ENCODE peak calls at places on chromosomes 7 and 10, in four cellular contexts. One of them, this sample, is unnamed.

GRCh38 chr7:96380111-96380512 is 58.2 kb upstream of the SLC25A13 start:
- DNase-seq in HL-60: no peak
- DNase-seq in K562: no peak
- DNase-seq in GM12878: no peak
- DNase-seq in this sample: no peak

GRCh38 chr7:1926908-1927306 is 256.8 kb downstream of the ELFN1 start:
- DNase-seq in HL-60: no peak
- DNase-seq in K562: no peak
- DNase-seq in GM12878: no peak
- DNase-seq in this sample: no peak

GRCh38 chr10:1672001-1672781 is 65.1 kb downstream of the ADARB2 start:
- DNase-seq in HL-60: no peak
- DNase-seq in K562: no peak
- DNase-seq in GM12878: no peak
- DNase-seq in this sample: no peak

GRCh38 chr7:101104193-101104713 is 19.0 kb downstream of the TRIM56 start:
- DNase-seq in HL-60: no peak
- DNase-seq in K562: peak; percentile 38
- DNase-seq in GM12878: no peak
- DNase-seq in this sample: no peak

GRCh38 chr10:21020545-21020944 is 123.4 kb upstream of the NEBL start:
- DNase-seq in HL-60: no peak
- DNase-seq in K562: peak; percentile 77
- DNase-seq in GM12878: peak; percentile 21
- DNase-seq in this sample: peak; percentile 30

GRCh38 chr7:72444023-72444776 is 32.1 kb upstream of the CALN1 start:
- DNase-seq in HL-60: no peak
- DNase-seq in K562: no peak
- DNase-seq in GM12878: no peak
- DNase-seq in this sample: no peak

GRCh38 chr10:24251547-24251946 is 42.6 kb downstream of the KIAA1217 start:
- DNase-seq in HL-60: no peak
- DNase-seq in K562: no peak
- DNase-seq in GM12878: no peak
- DNase-seq in this sample: no peak

GRCh38 chr7:11817111-11817710 is 14.8 kb downstream of the THSD7A start:
- DNase-seq in HL-60: no peak
- DNase-seq in K562: no peak
- DNase-seq in GM12878: no peak
- DNase-seq in this sample: no peak

GRCh38 chr10:12358863-12359647 is 9.7 kb downstream of the CAMK1D start:
- DNase-seq in HL-60: no peak
- DNase-seq in K562: no peak
- DNase-seq in GM12878: no peak
- DNase-seq in this sample: no peak

GRCh38 chr10:44803820-44804219 is 107.3 kb upstream of the TMEM72 start:
- DNase-seq in HL-60: no peak
- DNase-seq in K562: no peak
- DNase-seq in GM12878: no peak
- DNase-seq in this sample: no peak

GRCh38 chr7:139851770-139852481 is 22.9 kb downstream of the TBXAS1 start:
- DNase-seq in HL-60: no peak
- DNase-seq in K562: no peak
- DNase-seq in GM12878: no peak
- DNase-seq in this sample: no peak

GRCh38 chr7:117322741-117323584 is at the start of gene WNT2:
- DNase-seq in HL-60: no peak
- DNase-seq in K562: no peak
- DNase-seq in GM12878: no peak
- DNase-seq in this sample: no peak

GRCh38 chr7:65239707-65240352 is 133.8 kb upstream of the ZNF92 start:
- DNase-seq in HL-60: no peak
- DNase-seq in K562: no peak
- DNase-seq in GM12878: no peak
- DNase-seq in this sample: no peak

GRCh38 chr10:119273413-119273812 is 66.0 kb downstream of the GRK5 start:
- DNase-seq in HL-60: no peak
- DNase-seq in K562: no peak
- DNase-seq in GM12878: no peak
- DNase-seq in this sample: no peak

GRCh38 chr10:27759483-27760281 is 14.1 kb upstream of the MKX start:
- DNase-seq in HL-60: no peak
- DNase-seq in K562: no peak
- DNase-seq in GM12878: no peak
- DNase-seq in this sample: no peak
- TF ChIP-seq SPI1 in HL-60: no peak
- TF ChIP-seq SPI1 in K562: no peak
- TF ChIP-seq SPI1 in GM12878: no peak
- TF ChIP-seq SPI1 in this sample: no peak

DNA sequence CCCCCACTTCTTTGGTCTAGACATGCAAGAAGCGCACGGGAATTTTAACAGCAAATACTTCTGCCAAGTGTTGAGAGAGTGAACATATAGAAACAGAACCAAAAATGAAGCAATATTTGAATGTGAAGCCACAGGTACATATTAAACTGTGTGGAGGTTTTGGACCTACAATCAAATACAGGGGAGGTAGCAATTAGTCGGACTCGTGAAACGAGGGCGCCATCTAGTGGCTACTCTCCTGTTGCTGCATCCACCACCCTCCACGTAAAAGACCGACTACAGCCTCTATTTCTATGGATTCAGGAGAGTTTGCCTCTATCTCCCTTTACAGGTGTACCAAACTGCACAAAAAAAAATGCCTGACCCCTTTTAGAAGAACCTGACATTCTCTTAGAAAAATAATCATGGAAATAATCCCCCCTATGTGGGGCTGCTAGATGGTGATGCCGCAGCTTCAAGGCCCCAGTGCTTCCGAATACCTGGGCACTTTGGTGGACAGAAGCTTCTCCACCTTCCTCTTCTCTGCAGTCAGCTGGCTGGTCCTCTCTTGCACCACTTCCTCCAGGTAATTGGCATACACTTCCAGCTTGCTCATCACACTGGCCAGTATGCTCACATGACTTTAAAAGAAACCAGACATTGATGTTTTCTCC is 31.7 kb downstream of the TECTB start:
- DNase-seq in HL-60: peak; percentile 25
- DNase-seq in K562: peak; percentile 60
- DNase-seq in GM12878: no peak
- DNase-seq in this sample: peak; percentile 54
- TF ChIP-seq SPI1 in HL-60: no peak
- TF ChIP-seq SPI1 in K562: no peak
- TF ChIP-seq SPI1 in GM12878: no peak
- TF ChIP-seq SPI1 in this sample: no peak

GRCh38 chr7:30252885-30253795 is 31.3 kb upstream of the ZNRF2 start:
- DNase-seq in HL-60: no peak
- DNase-seq in K562: no peak
- DNase-seq in GM12878: no peak
- DNase-seq in this sample: no peak
- TF ChIP-seq SPI1 in HL-60: no peak
- TF ChIP-seq SPI1 in K562: no peak
- TF ChIP-seq SPI1 in GM12878: no peak
- TF ChIP-seq SPI1 in this sample: no peak

GRCh38 chr10:3783313-3783689 is 1.7 kb downstream of the KLF6 start:
- DNase-seq in HL-60: no peak
- DNase-seq in K562: no peak
- DNase-seq in GM12878: peak; percentile 60
- DNase-seq in this sample: no peak

GRCh38 chr10:3785849-3786290 is 861 bp upstream of the KLF6 start:
- DNase-seq in HL-60: no peak
- DNase-seq in K562: no peak
- DNase-seq in GM12878: no peak
- DNase-seq in this sample: no peak

GRCh38 chr10:3785251-3785848 is 341 bp upstream of the KLF6 start:
- DNase-seq in HL-60: peak; percentile 79
- DNase-seq in K562: peak; percentile 100
- DNase-seq in GM12878: peak; percentile 90
- DNase-seq in this sample: peak; percentile 97

GRCh38 chr10:3783721-3784432 is 1.1 kb downstream of the KLF6 start:
- DNase-seq in HL-60: peak; percentile 68
- DNase-seq in K562: no peak
- DNase-seq in GM12878: no peak
- DNase-seq in this sample: no peak

GRCh38 chr10:3784510-3785250 is at the start of gene KLF6:
- DNase-seq in HL-60: no peak
- DNase-seq in K562: peak; percentile 50
- DNase-seq in GM12878: no peak
- DNase-seq in this sample: no peak
- TF ChIP-seq SPI1 in HL-60: no peak
- TF ChIP-seq SPI1 in K562: no peak
- TF ChIP-seq SPI1 in GM12878: no peak
- TF ChIP-seq SPI1 in this sample: no peak

GRCh38 chr10:97179731-97180366 is 5.9 kb downstream of the SLIT1 start:
- DNase-seq in HL-60: no peak
- DNase-seq in K562: peak; percentile 21
- DNase-seq in GM12878: no peak
- DNase-seq in this sample: no peak
- TF ChIP-seq SPI1 in HL-60: no peak
- TF ChIP-seq SPI1 in K562: no peak
- TF ChIP-seq SPI1 in GM12878: no peak
- TF ChIP-seq SPI1 in this sample: no peak

DNA sequence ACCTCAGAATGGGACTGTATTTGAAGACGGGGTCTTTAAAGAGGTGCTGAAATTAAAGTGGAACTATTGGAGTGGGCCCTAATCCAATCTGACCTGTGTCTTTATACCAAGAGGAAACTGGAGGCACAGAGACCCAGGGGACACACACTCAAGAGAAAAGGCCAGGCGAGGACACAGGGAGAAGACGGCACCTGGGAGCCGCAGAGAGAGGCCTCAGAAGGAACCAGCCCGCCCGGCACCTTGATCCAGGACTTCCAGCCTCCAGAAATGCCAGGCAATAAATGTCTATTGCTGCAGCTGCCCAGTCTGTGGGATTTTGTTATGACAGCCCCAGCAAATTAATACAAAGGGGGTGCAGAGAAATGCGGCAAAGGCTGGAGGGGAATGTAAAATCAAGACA is 10.5 kb downstream of the CARD11 start:
- DNase-seq in HL-60: no peak
- DNase-seq in K562: no peak
- DNase-seq in GM12878: no peak
- DNase-seq in this sample: no peak
- TF ChIP-seq SPI1 in HL-60: no peak
- TF ChIP-seq SPI1 in K562: no peak
- TF ChIP-seq SPI1 in GM12878: no peak
- TF ChIP-seq SPI1 in this sample: no peak

GRCh38 chr10:102868976-102869289 is 337 bp upstream of the AS3MT start:
- DNase-seq in HL-60: no peak
- DNase-seq in K562: no peak
- DNase-seq in GM12878: no peak
- DNase-seq in this sample: no peak
- TF ChIP-seq SPI1 in HL-60: no peak
- TF ChIP-seq SPI1 in K562: no peak
- TF ChIP-seq SPI1 in GM12878: no peak
- TF ChIP-seq SPI1 in this sample: no peak

DNA sequence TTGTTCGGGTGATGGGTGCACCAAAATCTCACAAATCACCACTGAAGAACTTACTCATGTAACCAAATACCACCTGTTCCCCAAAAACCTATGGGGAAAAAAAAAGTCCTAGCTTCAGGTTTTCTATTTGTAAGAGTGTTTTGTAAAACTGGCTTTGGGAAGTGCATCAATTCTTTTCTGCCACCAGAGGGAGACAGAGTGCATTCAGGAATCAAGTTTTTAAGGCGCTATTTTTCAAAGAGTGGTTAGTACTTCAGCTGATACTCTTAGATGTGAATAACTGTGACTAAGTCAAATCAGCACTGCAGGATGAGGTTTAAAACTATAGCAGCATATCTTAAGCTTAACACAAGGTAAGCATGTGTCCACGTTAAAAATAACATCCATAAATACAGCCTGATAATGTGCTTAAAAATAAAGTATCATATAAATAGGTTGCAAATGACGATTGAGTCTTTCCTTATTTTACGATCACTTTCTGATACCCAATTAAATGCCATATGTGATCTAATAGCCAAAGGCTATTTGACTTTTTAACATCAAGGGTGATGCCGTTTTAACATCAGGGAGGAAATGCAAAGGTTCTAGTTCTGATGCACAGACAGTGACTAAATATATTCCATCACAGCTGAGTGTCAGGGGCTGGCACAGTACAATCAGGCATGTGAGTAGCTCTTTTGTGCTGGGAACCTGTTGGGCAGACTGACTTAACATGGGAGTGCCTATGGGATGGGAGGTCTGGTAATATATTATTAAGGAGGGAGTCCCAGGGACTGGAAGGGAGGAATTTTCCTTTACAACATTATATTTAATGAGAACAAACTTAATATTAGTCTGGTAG is 10.6 kb upstream of the LYZL2 start:
- DNase-seq in HL-60: no peak
- DNase-seq in K562: peak; percentile 38
- DNase-seq in GM12878: no peak
- DNase-seq in this sample: no peak
- TF ChIP-seq SPI1 in HL-60: no peak
- TF ChIP-seq SPI1 in K562: peak; percentile 43
- TF ChIP-seq SPI1 in GM12878: no peak
- TF ChIP-seq SPI1 in this sample: no peak

GRCh38 chr7:73718905-73719805 is at the start of gene STX1A:
- DNase-seq in HL-60: no peak
- DNase-seq in K562: peak; percentile 99
- DNase-seq in GM12878: no peak
- DNase-seq in this sample: peak; percentile 89

GRCh38 chr7:73719806-73720169 is 319 bp upstream of the STX1A start:
- DNase-seq in HL-60: no peak
- DNase-seq in K562: no peak
- DNase-seq in GM12878: no peak
- DNase-seq in this sample: no peak

GRCh38 chr7:73723813-73724212 is 4.3 kb upstream of the STX1A start:
- DNase-seq in HL-60: no peak
- DNase-seq in K562: no peak
- DNase-seq in GM12878: no peak
- DNase-seq in this sample: no peak

GRCh38 chr7:73722785-73723184 is 3.3 kb upstream of the STX1A start:
- DNase-seq in HL-60: no peak
- DNase-seq in K562: no peak
- DNase-seq in GM12878: no peak
- DNase-seq in this sample: no peak

DNA sequence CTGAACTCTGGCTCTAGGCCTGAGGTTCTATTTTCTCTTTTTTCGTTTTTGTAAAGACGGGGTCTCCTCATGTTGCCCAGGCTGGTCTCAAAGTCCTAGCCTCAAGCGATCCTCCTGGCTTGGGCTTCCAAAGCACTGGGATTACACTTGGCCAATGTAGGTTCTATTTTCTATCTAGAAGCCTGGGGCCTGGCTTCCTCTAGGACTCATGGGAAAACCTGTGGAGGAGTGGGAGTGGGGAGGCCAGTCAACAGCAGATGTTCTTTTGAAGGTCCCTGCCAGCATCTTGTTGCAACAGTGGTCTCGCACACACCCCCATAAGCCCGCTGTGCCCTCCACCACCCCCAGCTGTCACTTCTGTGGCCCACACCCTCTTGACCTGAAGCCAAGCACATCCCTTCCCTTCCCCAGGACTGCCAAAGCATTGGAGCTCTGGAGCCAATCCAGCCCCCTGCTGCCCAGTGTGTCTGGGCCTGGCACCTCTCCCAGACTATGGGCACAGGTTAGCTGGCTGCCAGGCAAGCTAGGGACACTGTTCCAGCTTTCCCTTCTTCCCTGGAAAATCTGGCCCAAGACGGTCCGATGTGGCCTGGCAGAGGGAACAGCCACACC is 1.9 kb upstream of the STX1A start:
- DNase-seq in HL-60: no peak
- DNase-seq in K562: no peak
- DNase-seq in GM12878: no peak
- DNase-seq in this sample: no peak
- TF ChIP-seq SPI1 in HL-60: no peak
- TF ChIP-seq SPI1 in K562: no peak
- TF ChIP-seq SPI1 in GM12878: no peak
- TF ChIP-seq SPI1 in this sample: no peak

GRCh38 chr10:109871476-109871875 is 51.8 kb downstream of the XPNPEP1 start:
- DNase-seq in HL-60: no peak
- DNase-seq in K562: no peak
- DNase-seq in GM12878: no peak
- DNase-seq in this sample: no peak
- TF ChIP-seq SPI1 in HL-60: no peak
- TF ChIP-seq SPI1 in K562: no peak
- TF ChIP-seq SPI1 in GM12878: no peak
- TF ChIP-seq SPI1 in this sample: no peak

This sample was measured in GM12891.